ENCODE peak calls at places on chromosomes 7 and 10, in nine cellular contexts. One of them, this sample, is unnamed.

GRCh38 chr7:12711124-12711523 is 23.7 kb downstream of the ARL4A start:
- DNase-seq in MM.1S: no peak
- DNase-seq in A673: no peak
- DNase-seq in GM12865: no peak
- DNase-seq in body of pancreas: no peak
- DNase-seq in fibroblast of lung: no peak
- DNase-seq in PC-9: no peak
- DNase-seq in choroid plexus epithelial cell: no peak
- DNase-seq in PC-3: no peak
- DNase-seq in this sample: no peak

GRCh38 chr10:100374137-100374655 is 27.2 kb downstream of the SCD start:
- DNase-seq in MM.1S: no peak
- DNase-seq in A673: no peak
- DNase-seq in GM12865: peak; percentile 16
- DNase-seq in body of pancreas: no peak
- DNase-seq in fibroblast of lung: no peak
- DNase-seq in PC-9: no peak
- DNase-seq in choroid plexus epithelial cell: no peak
- DNase-seq in PC-3: no peak
- DNase-seq in this sample: no peak

GRCh38 chr10:97349752-97350117 is 15.2 kb upstream of the FRAT2 start:
- DNase-seq in MM.1S: no peak
- DNase-seq in A673: no peak
- DNase-seq in GM12865: no peak
- DNase-seq in body of pancreas: no peak
- DNase-seq in fibroblast of lung: no peak
- DNase-seq in PC-9: no peak
- DNase-seq in choroid plexus epithelial cell: no peak
- DNase-seq in PC-3: no peak
- DNase-seq in this sample: no peak

GRCh38 chr10:80318742-80319141 is 29.3 kb upstream of the MAT1A start:
- DNase-seq in MM.1S: no peak
- DNase-seq in A673: no peak
- DNase-seq in GM12865: no peak
- DNase-seq in body of pancreas: no peak
- DNase-seq in fibroblast of lung: no peak
- DNase-seq in PC-9: no peak
- DNase-seq in choroid plexus epithelial cell: no peak
- DNase-seq in PC-3: no peak
- DNase-seq in this sample: no peak

GRCh38 chr7:82156168-82156567 is 287.4 kb downstream of the CACNA2D1 start:
- DNase-seq in MM.1S: no peak
- DNase-seq in A673: peak; percentile 68
- DNase-seq in GM12865: no peak
- DNase-seq in body of pancreas: no peak
- DNase-seq in fibroblast of lung: no peak
- DNase-seq in PC-9: no peak
- DNase-seq in choroid plexus epithelial cell: peak; percentile 12
- DNase-seq in PC-3: no peak
- DNase-seq in this sample: no peak

GRCh38 chr10:22986771-22987542 is 59.1 kb downstream of the ARMC3 start:
- DNase-seq in MM.1S: peak; percentile 32
- DNase-seq in A673: peak; percentile 69
- DNase-seq in GM12865: peak; percentile 45
- DNase-seq in body of pancreas: no peak
- DNase-seq in fibroblast of lung: peak; percentile 36
- DNase-seq in PC-9: no peak
- DNase-seq in choroid plexus epithelial cell: peak; percentile 70
- DNase-seq in PC-3: peak; percentile 62
- DNase-seq in this sample: no peak

GRCh38 chr10:76337641-76338040 is 906.2 kb downstream of the LRMDA start:
- DNase-seq in MM.1S: peak; percentile 55
- DNase-seq in A673: no peak
- DNase-seq in GM12865: no peak
- DNase-seq in body of pancreas: no peak
- DNase-seq in fibroblast of lung: peak; percentile 82
- DNase-seq in PC-9: no peak
- DNase-seq in choroid plexus epithelial cell: peak; percentile 48
- DNase-seq in PC-3: peak; percentile 85
- DNase-seq in this sample: peak; percentile 67

GRCh38 chr7:52287698-52288097 is 747.7 kb upstream of the POM121L12 start:
- DNase-seq in MM.1S: no peak
- DNase-seq in A673: no peak
- DNase-seq in GM12865: no peak
- DNase-seq in body of pancreas: no peak
- DNase-seq in fibroblast of lung: no peak
- DNase-seq in PC-9: no peak
- DNase-seq in choroid plexus epithelial cell: no peak
- DNase-seq in PC-3: no peak
- DNase-seq in this sample: no peak

GRCh38 chr7:156005202-156005821 is 193.0 kb upstream of the SHH start:
- DNase-seq in MM.1S: no peak
- DNase-seq in A673: no peak
- DNase-seq in GM12865: no peak
- DNase-seq in body of pancreas: no peak
- DNase-seq in fibroblast of lung: no peak
- DNase-seq in PC-9: no peak
- DNase-seq in choroid plexus epithelial cell: no peak
- DNase-seq in PC-3: no peak
- DNase-seq in this sample: no peak

GRCh38 chr10:32256613-32257437 is 90.1 kb downstream of the EPC1 start:
- DNase-seq in MM.1S: peak; percentile 68
- DNase-seq in A673: peak; percentile 73
- DNase-seq in GM12865: peak; percentile 82
- DNase-seq in body of pancreas: peak; percentile 53
- DNase-seq in fibroblast of lung: no peak
- DNase-seq in PC-9: no peak
- DNase-seq in choroid plexus epithelial cell: peak; percentile 65
- DNase-seq in PC-3: peak; percentile 47
- DNase-seq in this sample: peak; percentile 29

DNA sequence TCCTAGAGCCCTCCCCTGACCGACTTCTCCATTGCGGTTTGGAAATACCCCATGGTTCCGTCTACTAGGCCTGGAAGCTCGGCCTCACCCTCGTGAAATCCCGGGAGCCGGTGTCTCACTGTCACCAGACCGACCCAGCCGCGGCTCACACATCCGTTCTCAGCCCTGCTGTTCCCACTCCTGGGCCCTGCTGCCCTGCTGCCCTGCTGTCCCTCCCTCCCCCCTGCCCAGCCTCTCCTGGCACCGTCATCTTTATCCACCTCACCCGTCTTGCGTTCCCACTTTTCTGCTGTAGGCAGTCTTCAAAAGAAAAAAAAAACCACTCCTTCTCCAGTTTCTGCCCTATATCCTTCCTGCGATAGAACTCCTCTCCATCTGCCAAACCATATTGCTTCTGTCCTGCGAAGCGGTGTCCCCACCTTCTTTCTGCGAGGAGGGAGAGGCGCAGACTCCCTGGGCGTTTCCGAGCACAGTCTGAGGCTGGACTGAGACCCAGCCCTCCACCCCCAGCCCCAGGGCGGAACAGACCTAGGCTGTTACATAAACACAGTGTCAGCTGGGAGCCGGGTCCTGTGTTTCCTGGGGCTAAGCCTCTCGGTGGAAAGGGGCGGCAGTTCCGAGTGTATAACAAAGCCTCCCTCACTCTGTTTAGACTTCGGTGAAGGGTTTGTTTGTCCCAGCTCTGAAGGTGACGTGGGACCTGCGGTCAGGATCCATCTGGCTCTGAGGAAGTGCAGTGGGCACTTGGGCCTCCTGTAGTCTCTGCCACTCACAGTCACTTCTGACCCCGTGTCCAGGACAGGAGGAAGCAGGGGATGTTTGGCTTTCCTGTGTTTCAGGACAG is 2.8 kb downstream of the AGAP3 start:
- DNase-seq in MM.1S: no peak
- DNase-seq in A673: no peak
- DNase-seq in GM12865: no peak
- DNase-seq in body of pancreas: peak; percentile 84
- DNase-seq in fibroblast of lung: peak; percentile 63
- DNase-seq in PC-9: no peak
- DNase-seq in choroid plexus epithelial cell: peak; percentile 77
- DNase-seq in PC-3: peak; percentile 39
- DNase-seq in this sample: no peak
- H3K4me3 ChIP-seq in MM.1S: no peak overlapping the region
- H3K4me3 ChIP-seq in A673: no peak overlapping the region
- H3K4me3 ChIP-seq in GM12865: no peak overlapping the region
- H3K4me3 ChIP-seq in body of pancreas: peak overlapping the region; percentile 3
- H3K4me3 ChIP-seq in fibroblast of lung: peak overlapping the region; percentile 83
- H3K4me3 ChIP-seq in PC-9: peak overlapping the region; percentile 100
- H3K4me3 ChIP-seq in choroid plexus epithelial cell: peak overlapping the region; percentile 79
- H3K4me3 ChIP-seq in PC-3: peak overlapping the region; percentile 99
- H3K4me3 ChIP-seq in this sample: peak overlapping the region; percentile 97

DNA sequence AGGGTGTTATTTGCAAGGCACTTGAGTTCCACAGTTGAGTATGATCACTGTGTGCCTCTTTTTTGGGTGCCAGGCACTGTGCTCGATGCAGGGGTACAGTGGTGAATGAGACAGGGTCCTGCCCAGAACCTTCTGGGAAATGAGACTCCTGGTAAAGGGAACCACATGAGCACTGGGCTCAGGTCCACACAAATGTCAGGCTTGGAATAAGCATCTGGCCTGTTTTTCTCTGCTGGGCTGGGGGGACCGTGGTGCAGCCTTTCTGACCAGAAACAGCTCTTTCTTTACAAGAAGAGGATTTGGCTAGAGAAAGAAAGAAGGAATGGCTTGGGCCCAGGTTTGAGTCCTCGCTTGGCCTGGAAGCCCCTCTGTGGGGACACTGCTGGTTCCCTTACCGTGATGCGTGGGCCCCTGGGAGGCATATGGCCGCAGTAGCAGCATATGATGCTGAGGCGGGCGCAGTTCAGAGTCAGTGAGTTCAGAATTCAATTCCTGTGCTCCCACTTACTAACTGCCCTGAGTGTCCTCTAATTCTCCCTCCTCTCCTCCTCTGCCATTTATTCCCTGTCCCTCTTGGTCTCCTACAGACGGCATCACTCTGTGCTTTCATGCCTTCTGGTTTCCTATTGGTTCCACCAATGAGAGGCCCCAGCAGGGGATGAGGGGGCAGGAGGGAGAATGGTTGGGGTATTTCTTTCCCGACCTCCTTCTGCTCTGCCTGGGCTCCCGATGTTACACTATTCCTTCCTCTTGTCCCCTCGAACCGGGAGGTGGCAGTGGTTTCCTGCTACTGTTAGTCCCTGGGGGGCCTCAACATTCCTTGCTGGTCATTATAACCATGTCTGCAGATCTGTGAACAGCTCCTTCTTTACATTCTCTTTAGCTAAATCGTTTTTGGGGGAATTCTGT is 9.6 kb upstream of the KCP start:
- DNase-seq in MM.1S: no peak
- DNase-seq in A673: peak; percentile 41
- DNase-seq in GM12865: no peak
- DNase-seq in body of pancreas: no peak
- DNase-seq in fibroblast of lung: no peak
- DNase-seq in PC-9: no peak
- DNase-seq in choroid plexus epithelial cell: no peak
- DNase-seq in PC-3: no peak
- DNase-seq in this sample: no peak
- TF ChIP-seq CTCF in MM.1S: no peak
- TF ChIP-seq CTCF in A673: peak; percentile 29
- TF ChIP-seq CTCF in GM12865: no peak
- TF ChIP-seq CTCF in body of pancreas: no peak
- TF ChIP-seq CTCF in fibroblast of lung: no peak
- TF ChIP-seq CTCF in PC-9: no peak
- TF ChIP-seq CTCF in choroid plexus epithelial cell: no peak
- TF ChIP-seq CTCF in PC-3: no peak
- TF ChIP-seq CTCF in this sample: no peak

DNA sequence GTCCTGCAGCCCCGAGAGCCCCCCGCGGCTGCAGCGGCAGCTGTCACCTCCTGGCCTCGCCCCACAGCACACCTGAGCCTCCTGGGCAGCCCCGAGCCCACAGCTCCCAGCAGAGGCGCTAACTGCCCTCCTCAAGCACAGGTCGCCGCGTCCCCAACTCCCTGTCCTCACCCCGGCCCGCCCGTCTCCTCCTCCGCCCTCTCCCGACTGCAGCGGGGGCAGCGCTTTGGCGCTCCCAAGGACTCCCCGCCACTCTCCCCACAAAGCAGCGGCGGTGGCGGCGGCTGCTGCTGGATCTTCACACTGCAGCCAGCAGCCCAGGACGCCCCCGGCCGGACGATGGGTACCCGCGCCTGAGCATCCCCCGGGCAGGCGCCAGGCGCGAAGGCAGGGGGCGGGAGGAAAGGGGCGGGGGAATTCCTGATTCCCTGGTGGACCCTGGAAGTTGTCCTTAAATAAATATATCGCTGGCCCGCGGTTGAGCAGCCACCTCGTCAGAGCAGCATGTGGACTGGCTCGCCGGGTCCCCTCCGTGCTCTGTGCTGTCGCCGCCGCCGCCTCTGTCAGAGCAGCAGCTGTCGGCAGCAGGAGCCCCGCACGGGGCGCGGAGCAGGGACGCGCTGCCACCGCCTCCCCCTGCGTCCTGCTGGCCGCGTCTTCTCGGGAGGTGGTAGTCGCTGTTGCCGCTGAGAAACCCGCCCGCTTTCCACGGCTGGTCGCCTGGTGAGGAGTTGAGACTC is at the start of gene ZNF804B:
- DNase-seq in MM.1S: no peak
- DNase-seq in A673: no peak
- DNase-seq in GM12865: no peak
- DNase-seq in body of pancreas: peak; percentile 39
- DNase-seq in fibroblast of lung: no peak
- DNase-seq in PC-9: no peak
- DNase-seq in choroid plexus epithelial cell: no peak
- DNase-seq in PC-3: no peak
- DNase-seq in this sample: no peak
- H3K4me3 ChIP-seq in MM.1S: peak within 1 kb of the TSS; percentile 55
- H3K4me3 ChIP-seq in A673: no peak within 1 kb of the TSS
- H3K4me3 ChIP-seq in GM12865: no peak within 1 kb of the TSS
- H3K4me3 ChIP-seq in body of pancreas: peak within 1 kb of the TSS; percentile 28
- H3K4me3 ChIP-seq in fibroblast of lung: no peak within 1 kb of the TSS
- H3K4me3 ChIP-seq in PC-9: no peak within 1 kb of the TSS
- H3K4me3 ChIP-seq in choroid plexus epithelial cell: no peak within 1 kb of the TSS
- H3K4me3 ChIP-seq in PC-3: peak within 1 kb of the TSS; percentile 13
- H3K4me3 ChIP-seq in this sample: no peak within 1 kb of the TSS

DNA sequence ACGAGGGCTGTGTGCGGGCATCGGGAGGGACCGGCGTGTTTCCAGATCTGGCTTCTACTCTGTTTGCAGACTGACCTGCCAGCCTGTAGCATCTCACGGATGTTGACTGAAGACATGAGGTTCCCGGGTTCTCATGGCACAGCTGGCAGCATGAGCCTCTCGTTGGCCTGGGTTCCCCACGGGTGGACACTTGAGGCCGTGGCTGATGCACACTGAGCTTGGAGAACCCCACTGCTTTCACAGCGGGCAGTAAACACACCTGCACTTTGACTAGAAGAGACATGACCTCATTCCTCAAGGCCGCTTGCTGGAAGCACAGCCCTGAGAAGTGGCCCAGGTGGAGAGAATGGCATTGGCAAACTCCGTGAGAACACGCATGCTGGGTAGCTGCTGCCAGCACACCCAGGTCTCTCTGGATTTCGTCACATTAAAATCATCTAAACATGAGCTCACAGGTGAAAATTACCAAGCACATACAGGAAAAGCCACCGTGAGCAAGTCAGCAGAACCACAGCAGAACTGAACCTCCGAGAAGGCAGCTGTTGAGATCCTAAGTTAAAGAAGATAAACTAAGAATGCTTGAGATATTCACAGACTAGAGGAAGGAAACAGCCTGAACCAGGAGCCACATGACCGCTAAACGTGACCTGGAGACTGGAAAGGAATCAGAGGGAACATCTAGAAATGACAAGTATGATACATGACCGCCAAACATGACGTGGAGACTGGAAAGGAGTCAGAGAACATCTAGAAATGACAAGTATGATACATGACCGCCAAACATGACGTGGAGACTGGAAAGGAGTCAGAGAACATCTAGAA is 32.5 kb downstream of the BNIP3 start:
- DNase-seq in MM.1S: no peak
- DNase-seq in A673: no peak
- DNase-seq in GM12865: no peak
- DNase-seq in body of pancreas: peak; percentile 96
- DNase-seq in fibroblast of lung: no peak
- DNase-seq in PC-9: no peak
- DNase-seq in choroid plexus epithelial cell: no peak
- DNase-seq in PC-3: no peak
- DNase-seq in this sample: no peak
- TF ChIP-seq CTCF in MM.1S: no peak
- TF ChIP-seq CTCF in A673: no peak
- TF ChIP-seq CTCF in GM12865: no peak
- TF ChIP-seq CTCF in body of pancreas: no peak
- TF ChIP-seq CTCF in fibroblast of lung: no peak
- TF ChIP-seq CTCF in PC-9: no peak
- TF ChIP-seq CTCF in choroid plexus epithelial cell: no peak
- TF ChIP-seq CTCF in PC-3: no peak
- TF ChIP-seq CTCF in this sample: no peak